ENCODE peak calls at places on chromosomes 11 and 22, in six cellular contexts. P is uterus; J is T-helper 1 cell; O is NCI-H1417; E is neural crest cell; K is naive thymus-derived CD8-positive, alpha-beta T cell. L is an unnamed sample.

GRCh38 chr11:10323793-10324170 is 18.9 kb downstream of the ADM start:
- DNase-seq in P (no peak), K (no peak), E (no peak), O (no peak), J (no peak), L (no peak)

GRCh38 chr22:19353363-19354131 is 62.0 kb upstream of the CLTCL1 start:
- DNase-seq in O (no peak), P (no peak), E (no peak), K (no peak), J (no peak), L (no peak)

GRCh38 chr11:58914821-58915543 is 24.3 kb upstream of the GLYATL1 start:
- DNase-seq in J (no peak), P (no peak), E (no peak), K (no peak), O (no peak), L (peak; percentile 63)

GRCh38 chr11:1929621-1930447 is 10.3 kb downstream of the TNNT3 start:
- DNase-seq in E (no peak), P (no peak), J (no peak), K (no peak), O (no peak), L (peak; percentile 68)

GRCh38 chr11:358129-358805 is 11.0 kb upstream of the B4GALNT4 start:
- DNase-seq in P (no peak), K (no peak), E (no peak), O (no peak), J (no peak), L (peak; percentile 68)

GRCh38 chr11:73521621-73522020 is 76.3 kb downstream of the FAM168A start:
- DNase-seq in E (no peak), J (no peak), P (no peak), K (no peak), O (no peak), L (no peak)

GRCh38 chr22:27391092-27391770 is 410.3 kb downstream of the MN1 start:
- DNase-seq in K (no peak), E (no peak), J (no peak), O (no peak), P (peak; percentile 59), L (no peak)

GRCh38 chr11:11382858-11383532 is 29.9 kb upstream of the CSNK2A3 start:
- DNase-seq in E (no peak), O (peak; percentile 27), J (no peak), P (no peak), K (no peak), L (no peak)

GRCh38 chr22:49933236-49933921 is 14.9 kb downstream of the CRELD2 start:
- DNase-seq in J (no peak), K (no peak), P (peak; percentile 80), O (no peak), E (no peak), L (no peak)

GRCh38 chr11:128135451-128135850 is 451.9 kb downstream of the ETS1 start:
- DNase-seq in P (no peak), E (no peak), J (no peak), O (no peak), K (no peak), L (peak; percentile 14)

GRCh38 chr22:19824197-19825015 is 30.3 kb downstream of the GNB1L start:
- DNase-seq in O (peak; percentile 30), E (no peak), P (no peak), J (no peak), K (no peak), L (peak; percentile 60)

GRCh38 chr22:43858156-43858895 is 4.0 kb downstream of the SULT4A1 start:
- DNase-seq in E (no peak), O (no peak), P (no peak), J (no peak), K (no peak), L (peak; percentile 32)

GRCh38 chr22:39474351-39474991 is 17.7 kb downstream of the MGAT3 start:
- DNase-seq in E (no peak), O (no peak), K (no peak), P (no peak), J (no peak), L (no peak)

GRCh38 chr11:47415949-47416472 is 7.6 kb downstream of the SLC39A13 start:
- DNase-seq in E (no peak), P (peak; percentile 89), J (no peak), O (no peak), K (no peak), L (peak; percentile 98)

GRCh38 chr11:60860943-60861342 is 5.2 kb upstream of the PTGDR2 start:
- DNase-seq in E (no peak), J (no peak), K (no peak), P (no peak), O (no peak), L (peak; percentile 82)

GRCh38 chr22:38924197-38924952 is 33.0 kb upstream of the APOBEC3A start:
- DNase-seq in P (peak; percentile 83), O (peak; percentile 80), J (no peak), E (no peak), K (no peak), L (peak; percentile 94)